ENCODE peak calls at places on chromosomes 7 and 10, in ten cellular contexts. N, S, U, L, E, Z, K, G, O and X are unnamed samples.
A peak's percentile ranks its signal among the peaks of the same experiment; 100 is the strongest.

GRCh38 chr10:18399158-18399557 is 252.2 kb downstream of the NSUN6 start:
- DNase-seq in O (no peak), N (no peak), K (no peak), S (no peak), Z (no peak), L (no peak), G (no peak), U (no peak), E (no peak), X (peak; percentile 56)

GRCh38 chr10:116888380-116889055 is 39.2 kb downstream of the ENO4 start:
- DNase-seq in K (peak; percentile 58), Z (peak; percentile 37), S (peak; percentile 80), O (peak; percentile 90), G (peak; percentile 89), N (no peak), E (peak; percentile 86), L (peak; percentile 64), U (no peak), X (no peak)

GRCh38 chr10:79068562-79069324 is at the start of gene ZMIZ1:
- DNase-seq in N (peak; percentile 91), O (peak; percentile 95), S (peak; percentile 90), K (peak; percentile 71), U (peak; percentile 79), L (peak; percentile 93), E (peak; percentile 90), G (peak; percentile 93), Z (peak; percentile 65), X (no peak)

GRCh38 chr7:70808876-70809275 is 323.1 kb upstream of the GALNT17 start:
- DNase-seq in L (no peak), U (no peak), E (no peak), G (no peak), O (no peak), S (no peak), K (no peak), N (no peak), Z (no peak), X (no peak)

GRCh38 chr10:77974396-77975074 is 48.0 kb upstream of the DLG5 start:
- DNase-seq in G (peak; percentile 67), E (no peak), Z (no peak), O (peak; percentile 67), N (no peak), L (peak; percentile 32), K (no peak), S (peak; percentile 9), U (no peak), X (no peak)

GRCh38 chr10:9302142-9302746 is 1247.8 kb downstream of the GATA3 start:
- DNase-seq in N (no peak), E (peak; percentile 55), O (peak; percentile 55), Z (peak; percentile 3), L (peak; percentile 16), G (peak; percentile 53), S (peak; percentile 69), U (no peak), K (peak; percentile 29), X (no peak)

GRCh38 chr10:22321831-22322662 is 1.1 kb downstream of the BMI1 start:
- DNase-seq in N (peak; percentile 78), U (no peak), E (no peak), L (peak; percentile 34), Z (no peak), S (peak; percentile 64), G (no peak), O (no peak), K (no peak), X (no peak)

GRCh38 chr10:2925631-2926030 is 141.7 kb upstream of the PFKP start:
- DNase-seq in G (peak; percentile 40), U (no peak), Z (peak; percentile 2), N (no peak), O (no peak), K (no peak), L (no peak), S (no peak), E (peak; percentile 13), X (no peak)

GRCh38 chr10:27512548-27512947 is 8.4 kb downstream of the RAB18 start:
- DNase-seq in E (peak; percentile 3), G (peak; percentile 19), K (no peak), Z (no peak), O (peak; percentile 42), U (no peak), S (peak; percentile 59), N (no peak), L (no peak), X (no peak)

GRCh38 chr7:7861211-7861633 is 107.4 kb upstream of the GLCCI1 start:
- DNase-seq in U (no peak), E (peak; percentile 8), S (peak; percentile 62), L (peak; percentile 2), G (peak; percentile 87), K (peak; percentile 19), N (no peak), O (no peak), Z (peak; percentile 3), X (no peak)

GRCh38 chr7:28348631-28349030 is 63.7 kb upstream of the CREB5 start:
- DNase-seq in G (no peak), Z (no peak), K (no peak), O (no peak), N (no peak), S (no peak), U (no peak), E (no peak), L (no peak), X (no peak)

GRCh38 chr7:6636741-6637543 is at the start of gene ZNF316:
- DNase-seq in G (peak; percentile 38), K (no peak), S (peak; percentile 28), O (peak; percentile 68), U (no peak), N (peak; percentile 84), Z (no peak), L (peak; percentile 71), E (peak; percentile 91), X (no peak)

GRCh38 chr10:38008006-38008405 is 2.5 kb upstream of the ZNF33A start:
- DNase-seq in K (no peak), L (no peak), N (no peak), E (no peak), U (no peak), G (no peak), Z (no peak), S (no peak), O (no peak), X (no peak)

GRCh38 chr7:117219485-117219884 is 103.4 kb downstream of the WNT2 start:
- DNase-seq in K (peak; percentile 74), O (no peak), Z (no peak), G (peak; percentile 41), E (peak; percentile 41), L (no peak), N (no peak), U (no peak), S (no peak), X (no peak)